ENCODE peak calls at places on chromosome 1, in eight cellular contexts. One of them, this sample, is unnamed.

GRCh38 chr1:16146888-16147614 is 8.8 kb downstream of the EPHA2 start:
- DNase-seq in H1: no peak
- DNase-seq in K562: peak; percentile 72
- DNase-seq in IMR-90: peak; percentile 65
- DNase-seq in SK-N-SH: no peak
- DNase-seq in GM12878: no peak
- DNase-seq in HepG2: peak; percentile 59
- DNase-seq in A549: peak; percentile 58
- DNase-seq in this sample: no peak

GRCh38 chr1:226826479-226827245 is 43.8 kb upstream of the PSEN2 start:
- DNase-seq in IMR-90: no peak
- DNase-seq in SK-N-SH: no peak
- DNase-seq in HepG2: no peak
- DNase-seq in K562: no peak
- DNase-seq in GM12878: no peak
- DNase-seq in A549: no peak
- DNase-seq in H1: no peak
- DNase-seq in this sample: no peak

GRCh38 chr1:22886211-22886610 is 86.5 kb downstream of the LACTBL1 start:
- DNase-seq in A549: no peak
- DNase-seq in GM12878: no peak
- DNase-seq in K562: no peak
- DNase-seq in HepG2: no peak
- DNase-seq in IMR-90: peak; percentile 74
- DNase-seq in SK-N-SH: no peak
- DNase-seq in H1: no peak
- DNase-seq in this sample: no peak

GRCh38 chr1:43222876-43223275 is 46.9 kb upstream of the TMEM125 start:
- DNase-seq in HepG2: no peak
- DNase-seq in A549: no peak
- DNase-seq in H1: no peak
- DNase-seq in IMR-90: no peak
- DNase-seq in GM12878: no peak
- DNase-seq in K562: no peak
- DNase-seq in SK-N-SH: no peak
- DNase-seq in this sample: no peak

GRCh38 chr1:53367503-53368313 is 39.8 kb upstream of the LRP8 start:
- DNase-seq in H1: no peak
- DNase-seq in IMR-90: no peak
- DNase-seq in A549: no peak
- DNase-seq in K562: peak; percentile 80
- DNase-seq in SK-N-SH: peak; percentile 58
- DNase-seq in HepG2: no peak
- DNase-seq in GM12878: peak; percentile 64
- DNase-seq in this sample: no peak

GRCh38 chr1:13593511-13594131 is 10.0 kb downstream of the PDPN start:
- DNase-seq in HepG2: no peak
- DNase-seq in K562: no peak
- DNase-seq in A549: no peak
- DNase-seq in SK-N-SH: no peak
- DNase-seq in GM12878: no peak
- DNase-seq in H1: no peak
- DNase-seq in IMR-90: peak; percentile 36
- DNase-seq in this sample: no peak

GRCh38 chr1:3026581-3027511 is 5.6 kb downstream of the ACTRT2 start:
- DNase-seq in IMR-90: no peak
- DNase-seq in HepG2: no peak
- DNase-seq in GM12878: no peak
- DNase-seq in SK-N-SH: no peak
- DNase-seq in A549: no peak
- DNase-seq in H1: no peak
- DNase-seq in K562: no peak
- DNase-seq in this sample: no peak

GRCh38 chr1:35488346-35488745 is 68.9 kb downstream of the KIAA0319L start:
- DNase-seq in IMR-90: peak; percentile 3
- DNase-seq in K562: no peak
- DNase-seq in GM12878: no peak
- DNase-seq in HepG2: no peak
- DNase-seq in H1: no peak
- DNase-seq in SK-N-SH: no peak
- DNase-seq in A549: no peak
- DNase-seq in this sample: no peak

GRCh38 chr1:202278751-202279150 is 63.0 kb downstream of the UBE2T start:
- DNase-seq in GM12878: no peak
- DNase-seq in H1: no peak
- DNase-seq in K562: no peak
- DNase-seq in IMR-90: no peak
- DNase-seq in HepG2: no peak
- DNase-seq in SK-N-SH: no peak
- DNase-seq in A549: no peak
- DNase-seq in this sample: no peak

GRCh38 chr1:112508242-112509004 is at the start of gene WNT2B:
- DNase-seq in GM12878: no peak
- DNase-seq in K562: peak; percentile 41
- DNase-seq in A549: no peak
- DNase-seq in IMR-90: no peak
- DNase-seq in SK-N-SH: peak; percentile 85
- DNase-seq in H1: no peak
- DNase-seq in HepG2: peak; percentile 6
- DNase-seq in this sample: no peak

GRCh38 chr1:245986404-245987221 is 520.5 kb downstream of the SMYD3 start:
- DNase-seq in SK-N-SH: no peak
- DNase-seq in HepG2: no peak
- DNase-seq in K562: peak; percentile 68
- DNase-seq in GM12878: no peak
- DNase-seq in H1: no peak
- DNase-seq in IMR-90: peak; percentile 88
- DNase-seq in A549: peak; percentile 11
- DNase-seq in this sample: peak; percentile 46

GRCh38 chr1:13917607-13918006 is 217.6 kb downstream of the PRDM2 start:
- DNase-seq in SK-N-SH: no peak
- DNase-seq in K562: no peak
- DNase-seq in IMR-90: no peak
- DNase-seq in HepG2: no peak
- DNase-seq in A549: no peak
- DNase-seq in GM12878: no peak
- DNase-seq in H1: no peak
- DNase-seq in this sample: no peak

GRCh38 chr1:117633423-117633822 is 27.6 kb downstream of the TENT5C start:
- DNase-seq in GM12878: no peak
- DNase-seq in A549: no peak
- DNase-seq in SK-N-SH: no peak
- DNase-seq in H1: no peak
- DNase-seq in IMR-90: no peak
- DNase-seq in HepG2: no peak
- DNase-seq in K562: no peak
- DNase-seq in this sample: no peak

GRCh38 chr1:115655916-115656315 is 14.1 kb downstream of the VANGL1 start:
- DNase-seq in GM12878: no peak
- DNase-seq in K562: no peak
- DNase-seq in HepG2: no peak
- DNase-seq in SK-N-SH: no peak
- DNase-seq in IMR-90: no peak
- DNase-seq in H1: no peak
- DNase-seq in A549: no peak
- DNase-seq in this sample: no peak

GRCh38 chr1:181107711-181108110 is 19.2 kb downstream of the IER5 start:
- DNase-seq in SK-N-SH: no peak
- DNase-seq in H1: no peak
- DNase-seq in A549: no peak
- DNase-seq in IMR-90: no peak
- DNase-seq in GM12878: no peak
- DNase-seq in HepG2: no peak
- DNase-seq in K562: no peak
- DNase-seq in this sample: no peak

GRCh38 chr1:8409107-8409506 is 91.2 kb downstream of the SLC45A1 start:
- DNase-seq in GM12878: no peak
- DNase-seq in HepG2: peak; percentile 9
- DNase-seq in SK-N-SH: no peak
- DNase-seq in A549: peak; percentile 43
- DNase-seq in K562: peak; percentile 53
- DNase-seq in IMR-90: peak; percentile 81
- DNase-seq in H1: no peak
- DNase-seq in this sample: no peak

GRCh38 chr1:223709598-223709997 is 2.7 kb upstream of the CAPN2 start:
- DNase-seq in HepG2: no peak
- DNase-seq in GM12878: no peak
- DNase-seq in IMR-90: peak; percentile 67
- DNase-seq in SK-N-SH: no peak
- DNase-seq in K562: peak; percentile 44
- DNase-seq in H1: no peak
- DNase-seq in A549: peak; percentile 48
- DNase-seq in this sample: no peak

GRCh38 chr1:156677616-156678596 is 699 bp upstream of the NES start:
- DNase-seq in SK-N-SH: peak; percentile 78
- DNase-seq in H1: no peak
- DNase-seq in K562: peak; percentile 80
- DNase-seq in HepG2: peak; percentile 72
- DNase-seq in GM12878: no peak
- DNase-seq in A549: peak; percentile 85
- DNase-seq in IMR-90: peak; percentile 89
- DNase-seq in this sample: no peak

GRCh38 chr1:83123019-83123418 is 875.9 kb downstream of the TTLL7 start:
- DNase-seq in GM12878: no peak
- DNase-seq in A549: no peak
- DNase-seq in HepG2: no peak
- DNase-seq in H1: no peak
- DNase-seq in IMR-90: no peak
- DNase-seq in K562: no peak
- DNase-seq in SK-N-SH: no peak
- DNase-seq in this sample: no peak

GRCh38 chr1:63789856-63790605 is 16.2 kb downstream of the ROR1 start:
- DNase-seq in HepG2: no peak
- DNase-seq in A549: no peak
- DNase-seq in SK-N-SH: no peak
- DNase-seq in IMR-90: no peak
- DNase-seq in GM12878: no peak
- DNase-seq in K562: no peak
- DNase-seq in H1: no peak
- DNase-seq in this sample: no peak

GRCh38 chr1:152047607-152047953 is 10.8 kb upstream of the S100A11 start:
- DNase-seq in SK-N-SH: no peak
- DNase-seq in A549: no peak
- DNase-seq in HepG2: no peak
- DNase-seq in GM12878: no peak
- DNase-seq in H1: no peak
- DNase-seq in IMR-90: peak; percentile 89
- DNase-seq in K562: peak; percentile 22
- DNase-seq in this sample: peak; percentile 89

GRCh38 chr1:221440658-221441057 is 301.2 kb downstream of the DUSP10 start:
- DNase-seq in IMR-90: no peak
- DNase-seq in HepG2: no peak
- DNase-seq in A549: no peak
- DNase-seq in H1: no peak
- DNase-seq in K562: no peak
- DNase-seq in GM12878: no peak
- DNase-seq in SK-N-SH: no peak
- DNase-seq in this sample: peak; percentile 22
- TF ChIP-seq RAD21 in IMR-90: no peak
- TF ChIP-seq RAD21 in HepG2: no peak
- TF ChIP-seq RAD21 in A549: no peak
- TF ChIP-seq RAD21 in H1: no peak
- TF ChIP-seq RAD21 in K562: no peak
- TF ChIP-seq RAD21 in GM12878: no peak
- TF ChIP-seq RAD21 in SK-N-SH: no peak
- TF ChIP-seq RAD21 in this sample: no peak

GRCh38 chr1:185719021-185719420 is 15.2 kb upstream of the HMCN1 start:
- DNase-seq in GM12878: no peak
- DNase-seq in SK-N-SH: no peak
- DNase-seq in K562: no peak
- DNase-seq in IMR-90: peak; percentile 92
- DNase-seq in HepG2: no peak
- DNase-seq in A549: peak; percentile 62
- DNase-seq in H1: no peak
- DNase-seq in this sample: peak; percentile 49
- TF ChIP-seq RAD21 in GM12878: no peak
- TF ChIP-seq RAD21 in SK-N-SH: no peak
- TF ChIP-seq RAD21 in K562: no peak
- TF ChIP-seq RAD21 in IMR-90: peak; percentile 41
- TF ChIP-seq RAD21 in HepG2: no peak
- TF ChIP-seq RAD21 in A549: no peak
- TF ChIP-seq RAD21 in H1: peak; percentile 52
- TF ChIP-seq RAD21 in this sample: no peak

GRCh38 chr1:227998374-227999055 is 8.3 kb upstream of the WNT3A start:
- DNase-seq in K562: no peak
- DNase-seq in H1: no peak
- DNase-seq in IMR-90: no peak
- DNase-seq in A549: no peak
- DNase-seq in HepG2: no peak
- DNase-seq in GM12878: no peak
- DNase-seq in SK-N-SH: no peak
- DNase-seq in this sample: no peak

GRCh38 chr1:228000416-228000815 is 6.4 kb upstream of the WNT3A start:
- DNase-seq in A549: no peak
- DNase-seq in IMR-90: no peak
- DNase-seq in SK-N-SH: no peak
- DNase-seq in H1: no peak
- DNase-seq in GM12878: no peak
- DNase-seq in K562: no peak
- DNase-seq in HepG2: no peak
- DNase-seq in this sample: no peak

GRCh38 chr1:227996187-227996950 is 10.4 kb upstream of the WNT3A start:
- DNase-seq in SK-N-SH: no peak
- DNase-seq in HepG2: no peak
- DNase-seq in A549: no peak
- DNase-seq in GM12878: no peak
- DNase-seq in H1: no peak
- DNase-seq in IMR-90: no peak
- DNase-seq in K562: no peak
- DNase-seq in this sample: no peak

GRCh38 chr1:227999056-227999930 is 7.5 kb upstream of the WNT3A start:
- DNase-seq in HepG2: peak; percentile 65
- DNase-seq in SK-N-SH: peak; percentile 83
- DNase-seq in H1: peak; percentile 53
- DNase-seq in GM12878: peak; percentile 35
- DNase-seq in K562: peak; percentile 72
- DNase-seq in IMR-90: peak; percentile 57
- DNase-seq in A549: peak; percentile 86
- DNase-seq in this sample: peak; percentile 71

GRCh38 chr1:227994632-227995300 is 12.0 kb upstream of the WNT3A start:
- DNase-seq in SK-N-SH: no peak
- DNase-seq in IMR-90: no peak
- DNase-seq in K562: peak; percentile 13
- DNase-seq in H1: no peak
- DNase-seq in HepG2: no peak
- DNase-seq in A549: no peak
- DNase-seq in GM12878: no peak
- DNase-seq in this sample: no peak
- TF ChIP-seq RAD21 in SK-N-SH: no peak
- TF ChIP-seq RAD21 in IMR-90: no peak
- TF ChIP-seq RAD21 in K562: no peak
- TF ChIP-seq RAD21 in H1: no peak
- TF ChIP-seq RAD21 in HepG2: no peak
- TF ChIP-seq RAD21 in A549: no peak
- TF ChIP-seq RAD21 in GM12878: no peak
- TF ChIP-seq RAD21 in this sample: no peak

DNA sequence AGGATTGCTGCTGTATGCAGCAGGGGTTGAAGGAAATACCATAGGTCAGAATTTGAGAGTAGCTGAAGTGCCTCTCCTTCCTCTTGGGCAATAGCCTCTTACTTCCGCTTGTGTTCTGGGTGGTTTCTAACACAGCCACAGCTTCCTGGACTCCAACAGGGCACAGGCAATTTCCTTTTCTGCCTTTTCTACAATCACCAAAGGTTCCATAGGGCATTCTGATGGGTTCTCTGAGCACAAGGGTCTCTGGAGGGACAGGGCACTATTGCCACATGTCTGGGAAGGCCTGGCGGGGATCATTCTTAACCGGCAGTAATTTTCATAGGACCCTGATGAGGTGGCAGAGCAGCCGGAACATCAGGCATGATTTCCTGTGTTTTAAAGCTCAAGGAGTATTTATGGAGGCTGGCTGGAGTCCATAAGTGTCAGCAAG is 5.5 kb upstream of the AGTRAP start:
- DNase-seq in HepG2: no peak
- DNase-seq in SK-N-SH: no peak
- DNase-seq in GM12878: no peak
- DNase-seq in H1: no peak
- DNase-seq in IMR-90: peak; percentile 36
- DNase-seq in A549: no peak
- DNase-seq in K562: no peak
- DNase-seq in this sample: no peak
- TF ChIP-seq RAD21 in HepG2: no peak
- TF ChIP-seq RAD21 in SK-N-SH: no peak
- TF ChIP-seq RAD21 in GM12878: no peak
- TF ChIP-seq RAD21 in H1: no peak
- TF ChIP-seq RAD21 in IMR-90: no peak
- TF ChIP-seq RAD21 in A549: no peak
- TF ChIP-seq RAD21 in K562: no peak
- TF ChIP-seq RAD21 in this sample: no peak